ENCODE peak calls at places on chromosomes 11 and 22, in five cellular contexts. K is endothelial cell of umbilical vein, V is neuronal stem cell, D is colonic mucosa, I is H1. T is an unnamed sample.

GRCh38 chr11:2752204-2752772 is 52.5 kb upstream of the KCNQ1OT1 start:
- DNase-seq in K (no peak), V (no peak), D (no peak), I (no peak), T (no peak)

GRCh38 chr11:88535916-88536547 is 198.5 kb upstream of the CTSC start:
- DNase-seq in I (no peak), K (peak), D (no peak), V (no peak), T (no peak)

GRCh38 chr11:95451682-95452081 is 220.7 kb upstream of the SESN3 start:
- DNase-seq in I (no peak), D (no peak), K (peak), V (no peak), T (no peak)

GRCh38 chr11:114477946-114478537 is 38.8 kb downstream of the REXO2 start:
- DNase-seq in D (no peak), I (no peak), K (no peak), V (no peak), T (peak)

GRCh38 chr11:19633276-19633675 is 79.4 kb upstream of the NAV2 start:
- DNase-seq in K (no peak), D (no peak), V (no peak), I (no peak), T (no peak)

GRCh38 chr22:47748887-47749286 is 986.4 kb downstream of the TBC1D22A start:
- DNase-seq in K (no peak), D (no peak), V (no peak), I (no peak), T (no peak)

GRCh38 chr11:111112614-111113013 is 132.9 kb upstream of the POU2AF2 start:
- DNase-seq in I (no peak), K (no peak), V (no peak), D (no peak), T (no peak)

GRCh38 chr11:112520293-112520692 is 259.6 kb upstream of the PLET1 start:
- DNase-seq in I (no peak), K (no peak), V (no peak), D (no peak), T (no peak)

GRCh38 chr22:43230983-43231723 is 44.2 kb upstream of the TTLL12 start:
- DNase-seq in I (peak), V (peak), K (peak), D (peak), T (peak)

GRCh38 chr11:71435278-71435951 is 12.8 kb downstream of the DHCR7 start:
- DNase-seq in I (no peak), K (no peak), D (no peak), V (no peak), T (no peak)

GRCh38 chr22:40691532-40691931 is 12.2 kb downstream of the MCHR1 start:
- DNase-seq in V (no peak), I (no peak), K (no peak), D (no peak), T (no peak)

GRCh38 chr11:77201370-77201769 is 73.3 kb downstream of the MYO7A start:
- DNase-seq in V (no peak), D (no peak), I (no peak), K (no peak), T (no peak)

GRCh38 chr11:34250732-34251639 is 106.8 kb downstream of the ABTB2 start:
- DNase-seq in D (peak), I (no peak), K (peak), V (no peak), T (no peak)

GRCh38 chr11:125515102-125515439 is 19.0 kb upstream of the FEZ1 start:
- DNase-seq in K (no peak), D (no peak), I (no peak), V (no peak), T (no peak)

GRCh38 chr11:86418929-86419328 is 44.2 kb downstream of the CCDC81 start:
- DNase-seq in V (no peak), I (no peak), D (no peak), K (peak), T (no peak)

GRCh38 chr11:123166095-123166559 is 28.9 kb downstream of the CLMP start:
- DNase-seq in K (no peak), V (peak), I (peak), D (peak), T (no peak)

GRCh38 chr11:71269603-71270511 is 17.5 kb upstream of the SHANK2 start:
- DNase-seq in I (no peak), K (no peak), V (no peak), D (peak), T (no peak)

GRCh38 chr11:8631395-8632110 is 37.5 kb upstream of the STK33 start:
- DNase-seq in K (no peak), V (no peak), I (no peak), D (peak), T (no peak)

GRCh38 chr11:31397239-31397834 is 27.7 kb downstream of the DNAJC24 start:
- DNase-seq in I (no peak), K (peak), V (no peak), D (no peak), T (no peak)

GRCh38 chr11:74694536-74694935 is 36.7 kb downstream of the CHRDL2 start:
- DNase-seq in D (no peak), I (no peak), V (no peak), K (no peak), T (no peak)

GRCh38 chr22:23084453-23085350 is 14.4 kb downstream of the GNAZ start:
- DNase-seq in V (no peak), K (no peak), I (no peak), D (no peak), T (no peak)

GRCh38 chr22:37503850-37504249 is 15.4 kb downstream of the CARD10 start:
- DNase-seq in K (peak), I (no peak), D (peak), V (no peak), T (no peak)

GRCh38 chr22:26383968-26384576 is 45.0 kb upstream of the ASPHD2 start:
- DNase-seq in D (no peak), V (no peak), I (no peak), K (no peak), T (no peak)

GRCh38 chr11:63670738-63671321 is 346 bp downstream of the ATL3 start:
- DNase-seq in V (no peak), I (no peak), K (no peak), D (peak), T (no peak)

GRCh38 chr11:14445542-14446530 is 53.8 kb downstream of the COPB1 start:
- DNase-seq in K (peak), V (no peak), I (no peak), D (no peak), T (no peak)

GRCh38 chr11:44626645-44627044 is 61.2 kb downstream of the CD82 start:
- DNase-seq in V (no peak), K (no peak), D (peak), I (no peak), T (no peak)

GRCh38 chr22:50403701-50404101 is 60.6 kb downstream of the PPP6R2 start:
- DNase-seq in I (no peak), V (no peak), K (peak), D (peak), T (no peak)

GRCh38 chr22:44620129-44620840 is 81.7 kb upstream of the PRR5 start:
- DNase-seq in V (peak), K (peak), D (peak), I (peak), T (peak)

GRCh38 chr11:119479685-119480275 is 56.8 kb upstream of the THY1 start:
- DNase-seq in V (no peak), D (no peak), I (no peak), K (peak), T (no peak)

GRCh38 chr11:114290503-114291239 is 5.5 kb upstream of the NNMT start:
- DNase-seq in V (no peak), K (peak), I (no peak), D (no peak), T (no peak)

GRCh38 chr11:65432686-65433582 is 10.3 kb downstream of the NEAT1 start:
- DNase-seq in I (no peak), D (no peak), V (no peak), K (peak), T (no peak)

GRCh38 chr11:1394936-1395772 is 5.4 kb downstream of the BRSK2 start:
- DNase-seq in K (no peak), I (no peak), V (no peak), D (no peak), T (no peak)

GRCh38 chr11:78790784-78791183 is 216.1 kb upstream of the NARS2 start:
- DNase-seq in I (no peak), V (no peak), K (no peak), D (no peak), T (no peak)

GRCh38 chr22:50209893-50210292 is 9.1 kb downstream of the SELENOO start:
- DNase-seq in K (peak), V (no peak), I (no peak), D (peak), T (no peak)

GRCh38 chr11:74493816-74494630 is 499 bp upstream of the LIPT2 start:
- DNase-seq in D (no peak), K (no peak), I (no peak), V (no peak), T (peak)

GRCh38 chr11:68541983-68542382 is 81.4 kb downstream of the PPP6R3 start:
- DNase-seq in D (no peak), I (no peak), V (no peak), K (no peak), T (no peak)

GRCh38 chr11:103659138-103659734 is 377.2 kb upstream of the DDI1 start:
- DNase-seq in I (no peak), K (peak), D (no peak), V (no peak), T (no peak)

GRCh38 chr11:119486691-119487259 is 63.8 kb upstream of the THY1 start:
- DNase-seq in V (no peak), I (no peak), K (no peak), D (no peak), T (no peak)

GRCh38 chr11:122120096-122120495 is 4.1 kb upstream of the BLID start:
- DNase-seq in V (no peak), K (no peak), D (no peak), I (no peak), T (no peak)
- H3K9ac ChIP-seq in V (no peak), K (no peak), D (no peak), I (no peak), T (no peak)

DNA sequence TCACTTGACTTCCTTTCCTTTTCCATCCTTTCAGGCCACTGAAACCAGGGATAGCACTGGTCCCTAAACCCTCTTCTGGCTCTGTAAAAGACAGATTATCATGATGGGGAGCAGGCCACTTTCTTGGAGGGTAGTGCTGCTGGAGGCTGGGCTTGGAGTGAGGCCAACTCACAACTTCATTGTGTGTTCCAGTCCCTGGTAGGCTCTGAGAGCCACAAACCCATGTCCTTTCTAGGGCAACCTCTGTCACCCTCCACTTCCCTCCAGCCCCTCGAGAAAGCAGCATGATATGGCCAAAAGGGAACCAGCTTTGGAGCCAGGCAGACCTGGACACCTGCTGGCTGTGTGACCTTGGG is 2.3 kb downstream of the TKFC start:
- DNase-seq in I (no peak), D (no peak), K (no peak), V (no peak), T (no peak)
- H3K9ac ChIP-seq in I (no peak), D (no peak), K (no peak), V (no peak), T (no peak)

DNA sequence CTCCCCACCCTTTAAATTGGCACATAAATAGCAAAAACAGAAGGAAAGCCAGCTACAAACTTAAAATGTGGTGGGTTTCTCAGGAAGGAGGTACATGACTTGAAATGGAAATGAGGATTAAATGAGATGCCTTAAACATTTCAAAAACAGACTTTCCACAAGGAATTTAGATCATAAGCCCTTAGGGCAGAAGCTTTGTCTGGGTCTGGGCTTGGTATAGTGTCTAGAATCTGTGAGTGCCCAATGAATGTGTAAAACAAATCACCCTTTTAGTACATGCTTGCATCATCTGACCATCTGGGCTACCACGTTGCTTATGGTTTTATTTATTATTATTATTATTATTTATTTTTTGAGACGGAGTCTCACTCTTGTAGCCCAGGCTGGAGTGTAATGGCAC is 37.1 kb upstream of the CREB3L1 start:
- DNase-seq in V (no peak), K (no peak), D (no peak), I (no peak), T (no peak)
- H3K9ac ChIP-seq in V (no peak), K (no peak), D (no peak), I (no peak), T (no peak)

GRCh38 chr11:46295996-46296519 is 18.6 kb downstream of the CREB3L1 start:
- DNase-seq in K (no peak), D (no peak), V (no peak), I (no peak), T (no peak)

GRCh38 chr11:46296520-46297448 is 19.3 kb downstream of the CREB3L1 start:
- DNase-seq in I (peak), V (peak), K (peak), D (no peak), T (peak)

GRCh38 chr11:46293616-46294015 is 16.2 kb downstream of the CREB3L1 start:
- DNase-seq in I (no peak), D (no peak), V (no peak), K (no peak), T (no peak)

GRCh38 chr11:46294365-46295309 is 17.2 kb downstream of the CREB3L1 start:
- DNase-seq in D (no peak), K (no peak), V (peak), I (peak), T (peak)

GRCh38 chr11:46295312-46295995 is 18.0 kb downstream of the CREB3L1 start:
- DNase-seq in D (no peak), V (peak), K (peak), I (peak), T (peak)
- H3K9ac ChIP-seq in D (peak), V (peak), K (peak), I (peak), T (peak)

DNA sequence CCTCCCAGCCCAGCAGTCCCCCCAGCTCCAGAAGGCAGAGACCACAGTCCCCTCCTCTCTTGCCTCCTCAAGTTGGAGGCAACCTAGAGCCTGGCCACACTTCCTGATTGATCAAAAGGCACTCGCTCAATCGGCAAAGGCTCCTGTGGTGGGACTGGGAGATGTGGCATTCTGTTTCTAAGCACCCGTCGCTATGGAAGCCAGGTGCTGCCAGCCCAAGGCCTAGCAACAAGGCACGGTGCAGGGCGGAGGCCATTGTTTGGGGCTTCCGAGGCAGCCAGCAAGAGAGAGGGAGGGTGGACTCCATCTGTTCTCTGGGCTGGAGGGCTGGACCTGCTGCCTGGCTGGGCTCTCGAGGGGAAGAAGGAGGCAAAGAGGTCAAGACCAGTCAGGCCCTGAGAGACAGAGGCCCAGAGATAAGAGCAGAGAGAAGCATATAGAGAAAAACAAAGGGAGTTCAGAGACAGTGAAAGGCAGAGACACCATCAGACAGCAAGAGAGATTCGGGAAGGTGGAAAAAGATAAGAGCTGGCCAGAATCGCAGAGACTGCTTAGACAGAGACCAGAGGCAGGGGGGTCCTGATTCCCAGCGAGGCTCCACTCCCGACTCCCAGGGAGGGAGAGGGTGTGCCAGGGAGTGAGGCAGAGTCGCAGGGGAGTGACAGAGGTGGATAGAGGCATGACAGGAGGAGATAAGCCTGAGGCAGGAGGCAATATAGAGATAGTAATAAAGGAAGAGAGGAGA is 21.2 kb downstream of the PDE2A start:
- DNase-seq in I (peak), K (no peak), V (peak), D (no peak), T (peak)
- H3K9ac ChIP-seq in I (no peak), K (no peak), V (peak), D (no peak), T (no peak)

GRCh38 chr22:46240917-46241316 is 9.2 kb downstream of the CDPF1 start:
- DNase-seq in I (no peak), K (no peak), D (no peak), V (no peak), T (no peak)
- H3K9ac ChIP-seq in I (no peak), K (no peak), D (no peak), V (no peak), T (no peak)

GRCh38 chr22:33539202-33539901 is 380.9 kb downstream of the LARGE1 start:
- DNase-seq in I (no peak), V (no peak), K (no peak), D (no peak), T (no peak)

GRCh38 chr22:33539902-33540751 is 380.1 kb downstream of the LARGE1 start:
- DNase-seq in I (no peak), K (no peak), V (no peak), D (peak), T (no peak)

GRCh38 chr22:33538277-33538885 is 381.9 kb downstream of the LARGE1 start:
- DNase-seq in V (no peak), D (no peak), I (no peak), K (no peak), T (no peak)

GRCh38 chr22:33537059-33537458 is 383.2 kb downstream of the LARGE1 start:
- DNase-seq in V (no peak), D (no peak), I (no peak), K (no peak), T (no peak)

GRCh38 chr22:33535937-33536875 is 384.1 kb downstream of the LARGE1 start:
- DNase-seq in D (no peak), I (no peak), K (no peak), V (no peak), T (no peak)
- H3K9ac ChIP-seq in D (no peak), I (no peak), K (no peak), V (no peak), T (no peak)

GRCh38 chr22:24419480-24419860 is 7.9 kb upstream of the ADORA2A start:
- DNase-seq in V (no peak), K (no peak), I (no peak), D (no peak), T (no peak)
- H3K9ac ChIP-seq in V (peak), K (no peak), I (no peak), D (no peak), T (no peak)

GRCh38 chr11:76184551-76184993 is 21.7 kb downstream of the WNT11 start:
- DNase-seq in K (no peak), I (no peak), V (no peak), D (no peak), T (peak)
- H3K9ac ChIP-seq in K (no peak), I (no peak), V (peak), D (no peak), T (no peak)